ENCODE peak calls at places on chromosomes 2 and 18, in eight cellular contexts. F, A, Z, S, I, J, R and T are unnamed samples.

GRCh38 chr2:224584768-224585204 is 377 bp downstream of the CUL3 start:
- DNase-seq in Z (peak), A (peak), I (peak), R (no peak), F (peak), J (peak), S (peak), T (peak)

GRCh38 chr2:181407171-181407570 is 50.0 kb upstream of the ITGA4 start:
- DNase-seq in F (no peak), S (no peak), R (no peak), A (no peak), I (no peak), J (no peak), Z (no peak), T (no peak)

GRCh38 chr2:182649316-182649715 is 66.7 kb upstream of the DNAJC10 start:
- DNase-seq in S (peak), Z (no peak), I (peak), R (peak), A (peak), J (peak), F (peak), T (peak)

GRCh38 chr2:78994789-78995188 is 30.7 kb upstream of the REG3G start:
- DNase-seq in J (no peak), I (no peak), R (no peak), F (no peak), A (no peak), Z (no peak), S (no peak), T (no peak)

GRCh38 chr2:160473508-160474318 is 19.9 kb downstream of the RBMS1 start:
- DNase-seq in R (no peak), F (no peak), A (no peak), I (no peak), S (no peak), J (no peak), Z (no peak), T (no peak)

GRCh38 chr2:172085460-172086159 is at the start of gene DLX1:
- DNase-seq in R (no peak), F (no peak), A (no peak), J (no peak), I (no peak), S (no peak), Z (no peak), T (no peak)

GRCh38 chr2:203685081-203685621 is 21.3 kb upstream of the CD28 start:
- DNase-seq in Z (no peak), J (no peak), I (peak), F (no peak), S (peak), A (no peak), R (peak), T (peak)

GRCh38 chr2:176110975-176111663 is 4.0 kb downstream of the HOXD11 start:
- DNase-seq in I (peak), R (peak), J (peak), S (peak), A (peak), F (peak), Z (no peak), T (peak)

GRCh38 chr2:191593622-191594416 is 84.1 kb upstream of the NABP1 start:
- DNase-seq in F (no peak), J (peak), Z (no peak), R (peak), A (no peak), I (peak), S (no peak), T (peak)

GRCh38 chr2:15640291-15640711 is 48.6 kb downstream of the DDX1 start:
- DNase-seq in Z (no peak), I (peak), F (no peak), A (no peak), J (no peak), R (peak), S (peak), T (peak)

GRCh38 chr2:184727813-184728212 is 129.5 kb downstream of the ZNF804A start:
- DNase-seq in S (no peak), A (no peak), Z (no peak), I (no peak), R (no peak), J (no peak), F (no peak), T (no peak)

GRCh38 chr2:190255668-190256067 is 64.0 kb downstream of the HIBCH start:
- DNase-seq in J (no peak), Z (no peak), F (no peak), R (no peak), I (no peak), A (no peak), S (no peak), T (no peak)

GRCh38 chr2:119809329-119810038 is 49.8 kb downstream of the PTPN4 start:
- DNase-seq in Z (no peak), A (no peak), I (peak), J (no peak), S (peak), R (peak), F (no peak), T (peak)

GRCh38 chr2:9847140-9847539 is 3.9 kb downstream of the TAF1B start:
- DNase-seq in J (no peak), I (peak), F (no peak), R (peak), Z (no peak), S (peak), A (no peak), T (no peak)

GRCh38 chr18:23365602-23366001 is 87.5 kb upstream of the RIOK3 start:
- DNase-seq in J (no peak), S (peak), R (peak), F (no peak), A (no peak), Z (no peak), I (peak), T (peak)

GRCh38 chr2:130756041-130756720 is 841 bp downstream of the AMER3 start:
- DNase-seq in S (no peak), Z (no peak), R (peak), A (peak), I (no peak), F (no peak), J (no peak), T (peak)

GRCh38 chr2:31347788-31348187 is 66.8 kb downstream of the XDH start:
- DNase-seq in I (peak), R (peak), Z (no peak), J (no peak), A (no peak), S (peak), F (no peak), T (peak)

GRCh38 chr2:98012561-98012979 is 16.8 kb upstream of the TMEM131 start:
- DNase-seq in S (no peak), A (no peak), F (peak), J (no peak), Z (no peak), R (no peak), I (no peak), T (no peak)

GRCh38 chr2:161796192-161796591 is 172.0 kb downstream of the SLC4A10 start:
- DNase-seq in F (no peak), R (peak), A (peak), S (peak), J (no peak), I (peak), Z (no peak), T (no peak)

GRCh38 chr18:5890606-5891360 is 4.5 kb downstream of the TMEM200C start:
- DNase-seq in A (peak), R (no peak), S (no peak), J (no peak), F (peak), Z (peak), I (no peak), T (no peak)

GRCh38 chr2:162233197-162233596 is 10.0 kb downstream of the FAP start:
- DNase-seq in Z (no peak), F (no peak), R (peak), A (no peak), S (peak), I (peak), J (no peak), T (no peak)

GRCh38 chr2:236238756-236239155 is 25.4 kb downstream of the ASB18 start:
- DNase-seq in J (no peak), A (no peak), I (no peak), S (no peak), R (no peak), F (no peak), Z (no peak), T (no peak)

GRCh38 chr2:79428745-79429144 is 84.1 kb upstream of the CTNNA2 start:
- DNase-seq in Z (no peak), J (no peak), A (no peak), F (no peak), I (no peak), R (no peak), S (no peak), T (no peak)

GRCh38 chr18:48922203-48922800 is 28.5 kb downstream of the SMAD7 start:
- DNase-seq in A (no peak), J (no peak), I (no peak), S (no peak), Z (no peak), R (no peak), F (no peak), T (no peak)

GRCh38 chr2:1628893-1629292 is 115.4 kb downstream of the PXDN start:
- DNase-seq in Z (no peak), F (no peak), A (no peak), S (peak), R (peak), I (peak), J (no peak), T (no peak)

GRCh38 chr2:227817940-227818568 is 4.4 kb downstream of the CCL20 start:
- DNase-seq in S (peak), A (peak), F (peak), Z (peak), R (peak), I (peak), J (peak), T (peak)
- TF ChIP-seq CTCF in S (no peak), A (no peak), F (no peak), Z (no peak), R (peak), I (peak), J (no peak), T (no peak)

DNA sequence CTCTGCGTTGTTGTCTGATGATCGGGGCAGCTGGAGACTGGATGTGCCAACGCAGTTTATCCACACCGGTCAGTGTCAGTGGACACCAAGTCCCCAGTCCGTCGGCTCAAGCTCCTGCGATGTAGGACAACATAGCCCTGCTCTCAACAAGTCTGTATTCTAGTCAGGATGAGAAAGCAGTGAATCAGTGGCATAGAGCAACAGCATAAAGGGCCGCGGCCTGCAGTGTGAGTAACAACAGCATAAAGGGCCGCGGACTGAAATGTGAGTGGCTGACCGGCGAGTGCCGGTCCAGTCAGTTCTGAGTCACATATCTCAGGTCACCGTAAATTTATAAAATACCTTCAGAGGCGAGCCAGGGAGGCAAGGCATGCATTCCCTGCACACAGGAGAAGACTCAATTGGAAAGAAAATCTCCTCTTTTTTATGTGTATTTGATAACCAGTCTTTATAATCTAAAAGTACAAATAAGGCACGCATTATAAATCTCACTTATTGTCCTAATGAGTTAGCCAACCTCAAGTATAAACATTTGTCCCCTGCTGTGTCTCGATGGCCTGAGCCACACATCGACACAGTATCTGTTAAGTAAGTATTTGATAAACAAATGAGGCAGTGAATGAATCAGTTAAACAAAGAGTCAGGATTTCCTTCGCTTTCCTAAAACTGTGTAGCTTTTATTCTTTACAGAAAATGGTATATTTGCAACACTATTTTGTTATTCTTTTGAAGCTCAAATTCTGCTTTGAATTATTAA is 33.8 kb upstream of the NFATC1 start:
- DNase-seq in A (no peak), J (peak), F (no peak), Z (no peak), R (peak), I (peak), S (peak), T (peak)
- H3K4me3 ChIP-seq in A (no peak), J (no peak), F (no peak), Z (no peak), R (no peak), I (no peak), S (no peak), T (no peak)

GRCh38 chr2:18559941-18560796 is at the start of gene RDH14:
- DNase-seq in I (peak), R (peak), Z (peak), F (peak), S (peak), J (peak), A (peak), T (peak)
- TF ChIP-seq CTCF in I (no peak), R (no peak), Z (no peak), F (no peak), S (no peak), J (no peak), A (no peak), T (no peak)

GRCh38 chr2:232501331-232501771 is 13.7 kb upstream of the ECEL1 start:
- DNase-seq in I (no peak), S (no peak), A (no peak), Z (no peak), J (no peak), F (no peak), R (no peak), T (no peak)

GRCh38 chr2:232503792-232504323 is 16.2 kb upstream of the ECEL1 start:
- DNase-seq in Z (no peak), S (no peak), J (no peak), A (no peak), R (no peak), F (no peak), I (no peak), T (no peak)

GRCh38 chr2:232502901-232503791 is 15.5 kb upstream of the ECEL1 start:
- DNase-seq in F (no peak), R (peak), I (peak), Z (no peak), J (peak), A (peak), S (peak), T (peak)

GRCh38 chr2:232502513-232502900 is 14.9 kb upstream of the ECEL1 start:
- DNase-seq in S (no peak), Z (no peak), R (peak), A (no peak), J (no peak), I (no peak), F (no peak), T (no peak)

DNA sequence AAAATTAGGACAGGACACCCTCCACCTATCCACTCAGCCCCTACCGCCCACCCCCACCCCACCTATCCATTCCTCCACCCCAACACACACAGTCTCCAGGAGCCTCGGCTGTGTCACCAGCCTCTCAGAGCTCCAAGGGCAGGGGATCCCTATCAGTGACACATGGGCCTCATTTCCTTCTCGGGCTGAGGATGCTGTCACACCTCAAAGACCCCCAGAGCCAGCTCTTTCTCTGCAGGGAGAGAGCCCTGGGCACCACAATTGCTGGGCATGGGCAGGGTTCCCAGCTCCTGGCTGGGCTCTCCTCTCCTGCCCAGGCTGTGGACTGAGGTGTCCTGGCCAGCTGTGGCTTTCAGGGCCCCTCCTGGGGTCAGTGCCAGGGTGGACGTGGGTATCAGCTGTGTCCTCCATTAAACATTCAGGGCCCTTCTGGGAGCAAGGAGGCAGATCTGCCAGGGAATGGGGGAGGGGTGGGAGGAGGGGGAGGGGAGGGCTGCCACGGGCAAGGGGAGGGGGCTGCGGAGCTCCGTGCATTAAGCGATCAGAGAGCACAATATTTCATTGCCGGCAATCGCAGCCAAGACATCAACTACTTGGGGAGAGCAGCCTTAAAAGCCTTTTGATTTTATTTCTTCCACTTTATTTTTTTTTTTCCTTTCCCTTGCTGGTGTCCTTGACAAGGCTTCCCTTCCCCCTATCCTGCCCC is 14.3 kb upstream of the ECEL1 start:
- DNase-seq in I (no peak), F (no peak), Z (no peak), J (no peak), R (no peak), S (no peak), A (no peak), T (no peak)
- H3K4me3 ChIP-seq in I (no peak), F (no peak), Z (no peak), J (no peak), R (no peak), S (no peak), A (no peak), T (no peak)

DNA sequence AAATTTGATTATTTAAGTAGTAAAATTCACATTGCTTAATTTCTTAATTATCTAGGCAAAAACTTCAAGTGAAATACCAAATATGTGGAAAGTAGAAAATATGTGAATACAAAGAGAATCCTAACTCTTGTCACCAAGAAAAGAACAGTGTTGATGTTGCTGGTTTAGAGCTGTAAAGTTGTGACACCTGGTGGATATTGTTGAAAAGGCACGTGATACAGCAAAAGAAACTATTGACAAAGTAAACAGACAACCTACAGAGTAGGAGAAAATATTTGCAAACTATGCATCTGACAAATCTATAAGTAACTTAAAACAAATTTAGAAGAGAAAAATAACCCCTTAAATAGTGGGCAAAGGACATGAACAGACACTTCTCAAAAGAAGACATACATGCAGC is 25.6 kb upstream of the ZC3H15 start:
- DNase-seq in R (peak), S (peak), J (no peak), F (peak), Z (no peak), I (peak), A (peak), T (peak)
- TF ChIP-seq CTCF in R (peak), S (peak), J (peak), F (peak), Z (peak), I (peak), A (peak), T (peak)

GRCh38 chr2:124542932-124543640 is 518.0 kb downstream of the CNTNAP5 start:
- DNase-seq in Z (peak), F (no peak), S (no peak), J (no peak), A (peak), R (no peak), I (no peak), T (no peak)

GRCh38 chr2:124547700-124548099 is 522.6 kb downstream of the CNTNAP5 start:
- DNase-seq in I (no peak), J (no peak), Z (no peak), F (no peak), S (no peak), R (no peak), A (no peak), T (no peak)
- H3K4me3 ChIP-seq in I (no peak), J (no peak), Z (no peak), F (no peak), S (no peak), R (no peak), A (no peak), T (no peak)

GRCh38 chr18:27298215-27298804 is 113.2 kb upstream of the CHST9 start:
- DNase-seq in J (no peak), A (peak), R (no peak), Z (no peak), I (no peak), F (no peak), S (no peak), T (peak)
- TF ChIP-seq CTCF in J (peak), A (no peak), R (no peak), Z (peak), I (no peak), F (no peak), S (no peak), T (no peak)

DNA sequence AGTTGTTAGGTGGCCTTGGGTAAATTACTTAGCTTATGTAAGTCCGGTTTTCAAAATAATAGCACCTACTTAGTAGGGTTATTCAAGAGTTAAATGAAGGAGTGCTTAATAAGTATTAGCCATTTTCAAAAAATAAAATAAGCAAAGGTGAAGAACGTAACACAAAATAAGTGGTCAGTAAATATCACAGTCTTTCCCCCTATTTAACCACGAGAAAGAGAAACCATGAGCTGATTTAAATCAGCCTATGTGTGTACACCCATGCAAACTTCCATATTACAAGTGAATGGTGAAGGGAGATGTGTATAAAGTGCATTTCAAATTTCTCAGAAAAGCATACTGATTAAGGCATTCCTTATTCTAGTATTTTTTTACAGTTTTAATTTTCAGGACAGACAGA is 2.2 kb downstream of the WIPF1 start:
- DNase-seq in J (no peak), R (no peak), A (no peak), S (no peak), I (no peak), F (peak), Z (no peak), T (no peak)
- H3K4me3 ChIP-seq in J (no peak), R (no peak), A (no peak), S (no peak), I (no peak), F (peak), Z (no peak), T (no peak)